ENCODE peak calls at places on chromosomes 1 and 21, in eight cellular contexts. C is HCT116, A is OCI-LY7, L is SK-N-SH, R is PC-3, Y is hepatocyte, B is GM23338, P is neural progenitor cell. O is an unnamed sample.

GRCh38 chr1:205600085-205600484 is 31.7 kb downstream of the ELK4 start:
- DNase-seq in C (no peak), R (peak), L (no peak), A (no peak), P (no peak), B (no peak), Y (no peak), O (peak)

GRCh38 chr1:115456441-115456961 is 118.5 kb upstream of the NGF start:
- DNase-seq in R (peak), P (no peak), C (no peak), Y (no peak), B (no peak), A (no peak), L (no peak), O (peak)

GRCh38 chr1:43104027-43104763 is 67.9 kb downstream of the EBNA1BP2 start:
- DNase-seq in P (no peak), R (no peak), C (no peak), L (no peak), A (no peak), Y (no peak), B (no peak), O (no peak)

GRCh38 chr1:159207774-159208459 is 3.2 kb downstream of the ACKR1 start:
- DNase-seq in B (peak), P (peak), R (no peak), L (no peak), Y (no peak), A (no peak), C (no peak), O (no peak)

GRCh38 chr1:6801998-6802397 is 16.7 kb downstream of the CAMTA1 start:
- DNase-seq in R (peak), L (no peak), C (no peak), B (no peak), P (no peak), A (no peak), Y (no peak), O (peak)

GRCh38 chr1:45876000-45876399 is 72.6 kb downstream of the MAST2 start:
- DNase-seq in A (peak), L (no peak), C (no peak), B (no peak), Y (no peak), R (no peak), P (no peak), O (peak)

GRCh38 chr1:154405762-154406571 is 824 bp downstream of the IL6R start:
- DNase-seq in B (peak), P (peak), R (peak), C (no peak), Y (peak), L (peak), A (peak), O (peak)

GRCh38 chr1:17494114-17494729 is 45.3 kb upstream of the ARHGEF10L start:
- DNase-seq in B (peak), P (peak), C (peak), Y (peak), R (peak), L (peak), A (peak), O (peak)

GRCh38 chr1:2803086-2803930 is 1.8 kb upstream of the TTC34 start:
- DNase-seq in B (no peak), L (no peak), P (no peak), A (no peak), Y (no peak), R (no peak), C (no peak), O (no peak)

GRCh38 chr1:119631433-119632102 is 16.5 kb downstream of the ZNF697 start:
- DNase-seq in A (no peak), Y (peak), L (peak), B (peak), P (peak), C (no peak), R (peak), O (peak)

GRCh38 chr1:118981436-118981835 is 6.7 kb downstream of the TBX15 start:
- DNase-seq in B (no peak), L (no peak), R (no peak), P (no peak), Y (no peak), C (no peak), A (no peak), O (peak)

GRCh38 chr1:65791860-65792670 is 630 bp upstream of the PDE4B start:
- DNase-seq in R (no peak), Y (no peak), C (no peak), P (peak), L (peak), A (no peak), B (peak), O (peak)

GRCh38 chr1:98101364-98101763 is 180.5 kb upstream of the DPYD start:
- DNase-seq in C (no peak), P (no peak), Y (no peak), L (no peak), R (no peak), A (no peak), B (no peak), O (no peak)

GRCh38 chr1:230167419-230167852 is 100.4 kb downstream of the GALNT2 start:
- DNase-seq in R (peak), B (peak), A (peak), P (peak), C (peak), Y (no peak), L (peak), O (peak)

GRCh38 chr1:160883586-160883985 is 1.4 kb downstream of the ITLN1 start:
- DNase-seq in P (no peak), Y (no peak), C (no peak), B (no peak), A (no peak), R (no peak), L (no peak), O (no peak)

GRCh38 chr1:170351368-170351946 is 180.5 kb upstream of the GORAB start:
- DNase-seq in A (no peak), R (no peak), B (no peak), P (no peak), Y (no peak), L (no peak), C (no peak), O (no peak)

GRCh38 chr21:14523234-14523633 is 22.9 kb downstream of the SAMSN1 start:
- DNase-seq in B (no peak), A (no peak), L (no peak), C (no peak), R (no peak), Y (no peak), P (no peak), O (no peak)

GRCh38 chr1:241808265-241808664 is 39.7 kb upstream of the EXO1 start:
- DNase-seq in C (no peak), L (no peak), P (no peak), B (no peak), R (no peak), A (no peak), Y (peak), O (no peak)

GRCh38 chr1:109901106-109901505 is 9.5 kb upstream of the CSF1 start:
- DNase-seq in A (no peak), P (no peak), B (no peak), R (no peak), L (no peak), Y (no peak), C (no peak), O (no peak)
- TF ChIP-seq EZH2phosphoT487 in A (no peak), P (no peak), B (no peak), R (no peak), L (no peak), Y (no peak), C (no peak), O (no peak)

GRCh38 chr1:222455188-222455879 is 92.6 kb downstream of the HHIPL2 start:
- DNase-seq in A (peak), R (peak), L (peak), Y (peak), P (peak), C (peak), B (peak), O (peak)

GRCh38 chr1:222457084-222457483 is 90.8 kb downstream of the HHIPL2 start:
- DNase-seq in B (no peak), Y (no peak), C (no peak), A (no peak), R (no peak), L (no peak), P (no peak), O (no peak)

GRCh38 chr1:222457513-222457912 is 90.4 kb downstream of the HHIPL2 start:
- DNase-seq in B (no peak), C (no peak), P (no peak), A (no peak), Y (no peak), R (no peak), L (no peak), O (no peak)

GRCh38 chr1:222454196-222454595 is 93.7 kb downstream of the HHIPL2 start:
- DNase-seq in P (no peak), R (no peak), L (no peak), A (no peak), C (no peak), Y (no peak), B (no peak), O (peak)

DNA sequence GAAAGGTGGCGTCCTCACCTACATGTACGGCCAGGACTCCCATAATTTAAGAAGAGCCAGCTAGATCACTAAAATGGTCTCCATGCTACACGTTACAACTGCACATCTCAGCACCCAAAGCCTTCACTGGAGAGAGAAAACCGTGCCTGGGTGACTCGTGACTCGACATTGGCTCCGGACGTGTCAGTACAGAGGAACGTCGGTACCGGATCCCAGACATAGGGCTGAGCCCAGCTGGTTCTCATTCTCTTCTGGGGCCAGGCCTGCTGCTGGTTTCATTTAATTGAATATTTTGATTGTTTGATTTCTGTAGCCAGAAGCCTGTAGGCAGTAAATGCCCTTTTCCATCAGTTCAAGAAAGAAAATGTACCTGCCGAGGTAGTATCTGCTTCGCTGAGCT is 93.1 kb downstream of the HHIPL2 start:
- DNase-seq in L (peak), R (no peak), C (no peak), Y (no peak), A (no peak), P (no peak), B (peak), O (peak)
- TF ChIP-seq EZH2phosphoT487 in L (no peak), R (no peak), C (no peak), Y (no peak), A (no peak), P (no peak), B (no peak), O (no peak)

DNA sequence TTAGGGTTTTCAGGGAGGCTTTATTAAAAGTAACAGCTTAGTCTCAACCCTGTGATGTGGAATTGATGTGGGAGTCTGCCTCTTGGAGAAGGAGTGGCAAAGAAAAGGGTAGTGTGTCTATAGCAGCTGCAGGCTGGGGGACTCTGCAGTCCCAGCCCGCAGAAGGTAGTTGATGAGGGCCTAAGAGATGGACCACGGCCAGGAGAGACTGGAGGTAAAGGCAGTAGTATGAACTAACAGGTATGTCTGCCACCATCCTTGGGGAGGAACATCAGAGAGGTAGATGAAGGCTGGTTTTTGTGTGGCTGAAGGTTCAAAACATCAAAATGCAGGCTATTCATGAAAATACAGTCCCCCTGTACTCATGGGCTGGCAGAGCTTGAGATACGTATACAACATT is 112.1 kb downstream of the KCTD3 start:
- DNase-seq in C (no peak), B (no peak), A (no peak), Y (no peak), R (no peak), L (no peak), P (no peak), O (no peak)
- TF ChIP-seq EZH2phosphoT487 in C (no peak), B (no peak), A (no peak), Y (no peak), R (no peak), L (no peak), P (no peak), O (no peak)

DNA sequence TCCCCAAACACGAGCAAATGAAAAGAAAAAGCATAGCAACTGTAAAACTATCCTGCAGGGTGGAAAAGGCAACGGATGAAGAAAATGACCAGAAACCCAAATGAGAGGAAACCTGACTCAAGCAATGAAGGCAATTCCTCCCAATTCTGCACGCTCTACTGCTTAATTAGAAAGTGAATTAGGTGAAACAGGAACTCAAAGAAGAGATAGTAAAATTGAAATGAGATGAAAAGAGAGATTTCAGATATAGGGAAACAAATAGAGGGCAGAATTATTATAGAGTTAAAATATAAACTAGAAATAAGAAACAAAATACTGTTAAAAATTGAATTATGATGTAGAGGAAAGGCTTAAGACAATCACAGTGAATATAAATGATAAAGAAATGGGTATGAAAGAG is 27.5 kb upstream of the ITPKB start:
- DNase-seq in A (no peak), L (no peak), Y (no peak), B (no peak), C (no peak), R (no peak), P (no peak), O (no peak)
- TF ChIP-seq EZH2phosphoT487 in A (no peak), L (no peak), Y (no peak), B (no peak), C (no peak), R (no peak), P (no peak), O (no peak)

DNA sequence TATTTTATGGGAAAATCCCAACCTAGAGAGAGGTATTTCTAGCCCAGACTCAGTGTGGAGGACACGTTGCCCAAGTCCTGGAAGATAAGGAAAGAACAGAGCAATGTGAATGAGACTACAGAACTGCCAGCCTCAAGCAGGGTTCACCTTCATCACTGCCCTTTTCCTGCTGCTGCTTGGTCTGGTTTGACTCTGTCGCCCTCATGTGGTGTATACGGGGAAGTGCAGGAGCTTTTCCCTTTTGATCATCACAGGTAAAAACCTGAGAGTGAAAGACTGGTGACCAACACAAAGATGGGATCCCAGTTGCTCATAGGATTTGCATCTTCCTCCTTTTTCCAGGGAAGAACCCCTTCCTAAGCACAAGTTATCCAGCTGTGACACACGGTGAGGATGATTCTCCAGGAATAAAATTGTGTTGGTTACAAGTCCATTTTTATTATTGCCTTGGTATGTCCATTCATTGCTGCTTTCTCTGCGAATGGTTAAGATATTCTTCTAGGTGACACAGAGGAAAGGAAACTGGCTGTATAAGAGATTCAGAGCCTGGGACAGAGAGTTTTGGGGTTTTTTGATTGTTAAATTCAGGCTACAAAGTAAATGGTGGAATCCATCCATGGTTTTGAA is 89.5 kb upstream of the CD53 start:
- DNase-seq in P (peak), L (peak), C (peak), Y (peak), A (peak), B (peak), R (peak), O (peak)
- TF ChIP-seq EZH2phosphoT487 in P (no peak), L (no peak), C (no peak), Y (no peak), A (no peak), B (no peak), R (no peak), O (no peak)

GRCh38 chr21:46667191-46667734 is 31.8 kb downstream of the PRMT2 start:
- DNase-seq in B (peak), P (peak), R (peak), Y (no peak), A (no peak), L (peak), C (no peak), O (peak)
- TF ChIP-seq EZH2phosphoT487 in B (no peak), P (no peak), R (no peak), Y (no peak), A (no peak), L (no peak), C (no peak), O (no peak)

O was measured in GM23248.